ENCODE peak calls at places on chromosomes 2 and 18, in ten cellular contexts. One of them, this sample, is unnamed.

GRCh38 chr2:99487906-99488305 is 1.9 kb downstream of the REV1 start:
- DNase-seq in smooth muscle cell of the brain vasculature: no peak
- DNase-seq in GM12878: no peak
- DNase-seq in HL-60: no peak
- DNase-seq in NCI-H510A treated with DMSO at 0.1 percent for 48 hours: no peak
- DNase-seq in GM23338: no peak
- DNase-seq in hepatic stellate cell: peak; percentile 22
- DNase-seq in SK-MEL-5: no peak
- DNase-seq in NCI-H1092 treated with DMSO at 0.1 percent for 48 hours: no peak
- DNase-seq in SIG-M5: no peak
- DNase-seq in this sample: no peak

GRCh38 chr2:30516166-30516565 is 69.1 kb downstream of the LCLAT1 start:
- DNase-seq in smooth muscle cell of the brain vasculature: no peak
- DNase-seq in GM12878: no peak
- DNase-seq in HL-60: no peak
- DNase-seq in NCI-H510A treated with DMSO at 0.1 percent for 48 hours: no peak
- DNase-seq in GM23338: no peak
- DNase-seq in hepatic stellate cell: no peak
- DNase-seq in SK-MEL-5: no peak
- DNase-seq in NCI-H1092 treated with DMSO at 0.1 percent for 48 hours: no peak
- DNase-seq in SIG-M5: no peak
- DNase-seq in this sample: no peak

GRCh38 chr2:110655701-110656100 is 22.2 kb downstream of the BUB1 start:
- DNase-seq in smooth muscle cell of the brain vasculature: no peak
- DNase-seq in GM12878: no peak
- DNase-seq in HL-60: no peak
- DNase-seq in NCI-H510A treated with DMSO at 0.1 percent for 48 hours: no peak
- DNase-seq in GM23338: no peak
- DNase-seq in hepatic stellate cell: no peak
- DNase-seq in SK-MEL-5: no peak
- DNase-seq in NCI-H1092 treated with DMSO at 0.1 percent for 48 hours: no peak
- DNase-seq in SIG-M5: no peak
- DNase-seq in this sample: no peak

GRCh38 chr2:9704600-9704999 is 73.8 kb upstream of the YWHAQ start:
- DNase-seq in smooth muscle cell of the brain vasculature: no peak
- DNase-seq in GM12878: no peak
- DNase-seq in HL-60: no peak
- DNase-seq in NCI-H510A treated with DMSO at 0.1 percent for 48 hours: no peak
- DNase-seq in GM23338: no peak
- DNase-seq in hepatic stellate cell: no peak
- DNase-seq in SK-MEL-5: no peak
- DNase-seq in NCI-H1092 treated with DMSO at 0.1 percent for 48 hours: no peak
- DNase-seq in SIG-M5: no peak
- DNase-seq in this sample: no peak

GRCh38 chr18:76672627-76673026 is 149.7 kb upstream of the ZNF236 start:
- DNase-seq in smooth muscle cell of the brain vasculature: no peak
- DNase-seq in GM12878: no peak
- DNase-seq in HL-60: no peak
- DNase-seq in NCI-H510A treated with DMSO at 0.1 percent for 48 hours: peak; percentile 26
- DNase-seq in GM23338: no peak
- DNase-seq in hepatic stellate cell: no peak
- DNase-seq in SK-MEL-5: no peak
- DNase-seq in NCI-H1092 treated with DMSO at 0.1 percent for 48 hours: no peak
- DNase-seq in SIG-M5: no peak
- DNase-seq in this sample: no peak

GRCh38 chr18:24656571-24656971 is 196.1 kb downstream of the HRH4 start:
- DNase-seq in smooth muscle cell of the brain vasculature: no peak
- DNase-seq in GM12878: no peak
- DNase-seq in HL-60: no peak
- DNase-seq in NCI-H510A treated with DMSO at 0.1 percent for 48 hours: peak; percentile 64
- DNase-seq in GM23338: no peak
- DNase-seq in hepatic stellate cell: no peak
- DNase-seq in SK-MEL-5: no peak
- DNase-seq in NCI-H1092 treated with DMSO at 0.1 percent for 48 hours: peak; percentile 75
- DNase-seq in SIG-M5: no peak
- DNase-seq in this sample: no peak

GRCh38 chr18:5122270-5122669 is 74.8 kb downstream of the AKAIN1 start:
- DNase-seq in smooth muscle cell of the brain vasculature: no peak
- DNase-seq in GM12878: no peak
- DNase-seq in HL-60: no peak
- DNase-seq in NCI-H510A treated with DMSO at 0.1 percent for 48 hours: peak; percentile 78
- DNase-seq in GM23338: no peak
- DNase-seq in hepatic stellate cell: no peak
- DNase-seq in SK-MEL-5: no peak
- DNase-seq in NCI-H1092 treated with DMSO at 0.1 percent for 48 hours: no peak
- DNase-seq in SIG-M5: no peak
- DNase-seq in this sample: no peak

GRCh38 chr2:63444565-63445288 is 143.6 kb downstream of the WDPCP start:
- DNase-seq in smooth muscle cell of the brain vasculature: no peak
- DNase-seq in GM12878: peak; percentile 28
- DNase-seq in HL-60: no peak
- DNase-seq in NCI-H510A treated with DMSO at 0.1 percent for 48 hours: no peak
- DNase-seq in GM23338: no peak
- DNase-seq in hepatic stellate cell: no peak
- DNase-seq in SK-MEL-5: no peak
- DNase-seq in NCI-H1092 treated with DMSO at 0.1 percent for 48 hours: no peak
- DNase-seq in SIG-M5: no peak
- DNase-seq in this sample: no peak

GRCh38 chr18:22831441-22831904 is 101.7 kb upstream of the RBBP8 start:
- DNase-seq in smooth muscle cell of the brain vasculature: no peak
- DNase-seq in GM12878: no peak
- DNase-seq in HL-60: peak; percentile 94
- DNase-seq in NCI-H510A treated with DMSO at 0.1 percent for 48 hours: no peak
- DNase-seq in GM23338: no peak
- DNase-seq in hepatic stellate cell: no peak
- DNase-seq in SK-MEL-5: no peak
- DNase-seq in NCI-H1092 treated with DMSO at 0.1 percent for 48 hours: no peak
- DNase-seq in SIG-M5: peak; percentile 89
- DNase-seq in this sample: no peak

GRCh38 chr2:96138146-96139145 is at the start of gene ASTL:
- DNase-seq in smooth muscle cell of the brain vasculature: no peak
- DNase-seq in GM12878: no peak
- DNase-seq in HL-60: no peak
- DNase-seq in NCI-H510A treated with DMSO at 0.1 percent for 48 hours: peak; percentile 40
- DNase-seq in GM23338: peak; percentile 95
- DNase-seq in hepatic stellate cell: peak; percentile 73
- DNase-seq in SK-MEL-5: peak; percentile 55
- DNase-seq in NCI-H1092 treated with DMSO at 0.1 percent for 48 hours: no peak
- DNase-seq in SIG-M5: no peak
- DNase-seq in this sample: peak; percentile 50